ENCODE peak calls at places on chromosome 20, in four cellular contexts. L, H, P and A are unnamed samples.

GRCh38 chr20:41180599-41181333 is 43.4 kb downstream of the PLCG1 start:
- DNase-seq in L (peak), H (no peak), P (no peak), A (peak)

GRCh38 chr20:25013478-25014380 is 21.2 kb upstream of the APMAP start:
- DNase-seq in L (no peak), H (no peak), P (no peak), A (peak)

GRCh38 chr20:38658879-38659612 is 57.4 kb downstream of the ARHGAP40 start:
- DNase-seq in L (no peak), H (no peak), P (no peak), A (no peak)

GRCh38 chr20:7094438-7094997 is 327.0 kb downstream of the BMP2 start:
- DNase-seq in L (no peak), H (no peak), P (peak), A (no peak)

GRCh38 chr20:31972481-31973386 is 4.8 kb downstream of the XKR7 start:
- DNase-seq in L (no peak), H (no peak), P (no peak), A (no peak)

GRCh38 chr20:38497246-38497645 is 24.6 kb downstream of the RALGAPB start:
- DNase-seq in L (no peak), H (no peak), P (no peak), A (no peak)

GRCh38 chr20:34190679-34191090 is 50.5 kb upstream of the ASIP start:
- DNase-seq in L (peak), H (no peak), P (peak), A (peak)

GRCh38 chr20:2748551-2749342 is 51.7 kb downstream of the CPXM1 start:
- DNase-seq in L (no peak), H (no peak), P (no peak), A (no peak)

GRCh38 chr20:19056909-19057308 is 155.5 kb upstream of the SLC24A3 start:
- DNase-seq in L (no peak), H (no peak), P (peak), A (no peak)

GRCh38 chr20:9081423-9081966 is 12.6 kb downstream of the PLCB4 start:
- DNase-seq in L (no peak), H (no peak), P (no peak), A (no peak)

GRCh38 chr20:3150908-3151307 is 8.8 kb downstream of the FASTKD5 start:
- DNase-seq in L (no peak), H (no peak), P (no peak), A (no peak)

GRCh38 chr20:38435555-38435939 is 419 bp upstream of the SNHG17 start:
- DNase-seq in L (no peak), H (no peak), P (no peak), A (no peak)

GRCh38 chr20:23966298-23966697 is 22.3 kb downstream of the GGTLC1 start:
- DNase-seq in L (no peak), H (no peak), P (no peak), A (no peak)

GRCh38 chr20:49987015-49987867 is 4.5 kb downstream of the SNAI1 start:
- DNase-seq in L (no peak), H (no peak), P (no peak), A (no peak)

GRCh38 chr20:49846206-49846807 is 33.7 kb downstream of the SLC9A8 start:
- DNase-seq in L (no peak), H (no peak), P (peak), A (peak)

GRCh38 chr20:19706463-19706862 is 51.6 kb upstream of the RIN2 start:
- DNase-seq in L (no peak), H (no peak), P (no peak), A (no peak)

GRCh38 chr20:17796096-17796563 is 96.4 kb downstream of the BANF2 start:
- DNase-seq in L (peak), H (no peak), P (no peak), A (no peak)

GRCh38 chr20:23419995-23420901 is 1.0 kb downstream of the NAPB start:
- DNase-seq in L (peak), H (peak), P (no peak), A (peak)

GRCh38 chr20:19783966-19784401 is 25.9 kb downstream of the RIN2 start:
- DNase-seq in L (no peak), H (no peak), P (peak), A (no peak)

GRCh38 chr20:63085087-63085861 is 78.5 kb upstream of the BHLHE23 start:
- DNase-seq in L (no peak), H (no peak), P (peak), A (peak)

GRCh38 chr20:24337074-24337473 is 132.4 kb upstream of the SYNDIG1 start:
- DNase-seq in L (no peak), H (no peak), P (no peak), A (no peak)

GRCh38 chr20:50227506-50227905 is 36.9 kb downstream of the CEBPB start:
- DNase-seq in L (no peak), H (no peak), P (no peak), A (no peak)

GRCh38 chr20:50367739-50368375 is 142.3 kb upstream of the PTPN1 start:
- DNase-seq in L (no peak), H (no peak), P (no peak), A (no peak)

GRCh38 chr20:50844430-50845100 is 49.7 kb downstream of the BCAS4 start:
- DNase-seq in L (no peak), H (no peak), P (no peak), A (no peak)

GRCh38 chr20:40464731-40465208 is 224.3 kb downstream of the MAFB start:
- DNase-seq in L (no peak), H (no peak), P (no peak), A (no peak)

GRCh38 chr20:973785-974194 is 28.3 kb downstream of the RSPO4 start:
- DNase-seq in L (no peak), H (no peak), P (peak), A (no peak)

GRCh38 chr20:38143646-38144554 is 21.2 kb downstream of the TGM2 start:
- DNase-seq in L (peak), H (no peak), P (peak), A (peak)

GRCh38 chr20:57387945-57388351 is 3.2 kb upstream of the RBM38 start:
- DNase-seq in L (no peak), H (no peak), P (no peak), A (peak)

GRCh38 chr20:16666272-16666671 is 63.6 kb upstream of the SNRPB2 start:
- DNase-seq in L (no peak), H (no peak), P (no peak), A (no peak)

GRCh38 chr20:3890410-3890751 is 1.2 kb downstream of the PANK2 start:
- DNase-seq in L (no peak), H (no peak), P (peak), A (peak)

GRCh38 chr20:35726759-35727711 is 15.0 kb downstream of the RBM39 start:
- DNase-seq in L (no peak), H (no peak), P (no peak), A (no peak)

GRCh38 chr20:39451386-39451785 is 489.2 kb downstream of the DHX35 start:
- DNase-seq in L (no peak), H (no peak), P (no peak), A (no peak)

GRCh38 chr20:58342104-58342945 is 32.8 kb downstream of the RAB22A start:
- DNase-seq in L (no peak), H (no peak), P (no peak), A (no peak)

GRCh38 chr20:826695-827323 is 6.7 kb upstream of the FAM110A start:
- DNase-seq in L (no peak), H (no peak), P (no peak), A (no peak)

GRCh38 chr20:32560989-32561830 is 23.9 kb downstream of the NOL4L start:
- DNase-seq in L (no peak), H (no peak), P (peak), A (no peak)

GRCh38 chr20:51732454-51732791 is 35.8 kb downstream of the ATP9A start:
- DNase-seq in L (peak), H (no peak), P (no peak), A (no peak)

GRCh38 chr20:46939031-46939430 is 44.4 kb downstream of the EYA2 start:
- DNase-seq in L (no peak), H (no peak), P (peak), A (no peak)

GRCh38 chr20:2390971-2391675 is 10.4 kb downstream of the TGM6 start:
- DNase-seq in L (no peak), H (no peak), P (no peak), A (no peak)

GRCh38 chr20:41664584-41664983 is 46.4 kb upstream of the CHD6 start:
- DNase-seq in L (no peak), H (no peak), P (no peak), A (no peak)

GRCh38 chr20:63639093-63639860 is 12.4 kb upstream of the GMEB2 start:
- DNase-seq in L (no peak), H (no peak), P (no peak), A (no peak)

DNA sequence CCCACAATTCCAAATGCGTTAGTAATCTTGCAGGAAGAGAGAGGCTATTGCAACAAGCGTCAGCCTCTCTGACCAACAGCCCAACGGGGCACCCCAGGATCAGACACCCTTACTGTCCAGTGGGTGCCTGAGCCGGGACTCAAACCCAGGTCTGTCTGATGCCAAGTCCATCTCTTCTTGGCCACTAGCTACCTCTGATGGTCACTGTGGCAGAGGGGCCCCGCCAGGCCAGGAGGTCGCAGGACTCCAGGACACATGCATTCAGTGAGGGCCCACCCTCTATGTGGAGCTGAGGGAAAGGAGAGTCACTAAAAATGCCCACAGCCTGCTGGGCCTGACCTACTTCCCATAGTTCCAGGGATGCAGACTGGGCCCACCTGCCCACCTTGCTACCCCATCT is 83.3 kb downstream of the PREX1 start:
- DNase-seq in L (no peak), H (no peak), P (no peak), A (no peak)
- H3K27ac ChIP-seq in L (no peak), H (no peak), P (no peak), A (no peak)

DNA sequence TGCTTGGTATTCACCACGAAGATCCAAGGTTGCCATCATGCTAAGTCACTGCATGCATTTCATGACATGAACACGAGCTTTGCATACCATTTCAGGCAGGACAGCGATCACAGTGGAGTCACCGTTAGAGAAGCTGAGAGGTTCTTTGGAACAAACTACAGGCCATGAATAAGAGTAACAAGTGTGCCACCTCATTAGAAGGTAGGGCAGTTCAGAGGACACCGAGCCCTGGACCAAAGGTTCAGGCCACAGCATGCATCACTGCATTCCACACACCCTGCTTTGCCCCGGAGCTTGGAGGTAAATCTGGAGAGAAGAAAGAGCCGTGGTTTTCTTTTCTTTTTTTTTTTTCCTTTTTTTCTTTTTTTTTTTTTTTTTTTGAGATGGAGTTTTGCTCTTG is 66.9 kb upstream of the CDH4 start:
- DNase-seq in L (no peak), H (no peak), P (no peak), A (no peak)
- H3K27ac ChIP-seq in L (no peak), H (no peak), P (no peak), A (no peak)

GRCh38 chr20:53940883-53941546 is 129.4 kb downstream of the BCAS1 start:
- DNase-seq in L (no peak), H (no peak), P (peak), A (no peak)
- H3K27ac ChIP-seq in L (peak), H (no peak), P (peak), A (peak)

GRCh38 chr20:11922561-11922960 is 4.9 kb downstream of the BTBD3 start:
- DNase-seq in L (no peak), H (no peak), P (no peak), A (no peak)
- H3K27ac ChIP-seq in L (no peak), H (no peak), P (no peak), A (no peak)

DNA sequence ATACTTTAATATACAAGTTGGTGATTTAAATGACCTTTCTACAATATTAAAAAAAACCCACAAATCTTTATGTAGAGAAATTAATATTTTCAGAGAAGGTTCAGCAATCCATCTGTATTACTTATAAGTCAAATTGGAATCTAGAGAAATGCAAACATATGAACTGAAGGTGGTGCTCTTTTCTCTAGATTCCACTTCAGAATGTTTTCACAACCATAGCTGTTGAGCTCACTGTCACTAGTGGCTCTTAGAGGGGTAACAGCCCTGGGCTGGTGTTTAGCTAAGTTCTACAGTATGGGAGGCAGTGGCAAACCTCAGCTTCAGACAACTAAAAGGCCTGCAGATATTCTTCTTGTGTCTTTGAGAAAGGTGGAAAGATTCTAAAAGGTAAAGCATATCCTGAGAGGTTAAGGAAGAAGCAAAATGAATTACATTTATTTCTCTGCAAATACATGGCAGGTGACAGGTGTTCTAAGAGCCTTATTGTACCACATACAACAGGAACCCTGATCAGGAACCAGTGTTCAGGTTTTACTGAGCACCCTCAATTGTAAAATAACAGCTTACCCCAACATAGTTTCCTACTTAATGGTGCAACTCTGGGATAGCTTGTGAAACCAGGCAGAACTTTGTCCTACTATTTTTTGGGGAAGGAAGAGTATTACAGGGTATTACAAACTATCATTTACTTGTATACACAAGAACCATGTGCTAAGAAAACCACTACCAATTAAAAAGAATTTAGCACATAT is 56.6 kb upstream of the SAMHD1 start:
- DNase-seq in L (no peak), H (no peak), P (no peak), A (no peak)
- H3K27ac ChIP-seq in L (no peak), H (peak), P (no peak), A (no peak)

GRCh38 chr20:44475372-44475693 is 341 bp upstream of the TTPAL start:
- DNase-seq in L (no peak), H (no peak), P (no peak), A (no peak)
- H3K27ac ChIP-seq in L (peak), H (peak), P (no peak), A (peak)

DNA sequence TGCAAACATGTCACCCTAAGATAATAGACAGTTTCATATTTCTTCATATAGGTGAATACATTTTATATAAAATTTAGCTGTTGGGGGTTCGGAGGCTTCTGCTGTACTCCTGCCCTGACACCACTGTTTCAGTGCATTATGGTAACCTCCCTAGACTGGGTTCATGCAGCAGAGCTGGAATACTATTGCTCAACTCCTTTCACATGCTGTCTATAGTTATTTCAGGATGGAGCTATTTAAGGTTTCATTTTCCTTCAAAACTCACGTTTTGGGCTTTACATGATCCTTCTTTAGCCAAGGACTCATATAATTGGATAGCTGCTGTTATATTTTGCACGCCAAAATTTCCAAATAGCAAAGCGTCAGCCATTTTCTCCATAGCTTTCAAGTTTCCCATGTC is 76.9 kb downstream of the SEL1L2 start:
- DNase-seq in L (no peak), H (no peak), P (no peak), A (no peak)
- H3K27ac ChIP-seq in L (no peak), H (no peak), P (no peak), A (no peak)